ENCODE peak calls at places on chromosomes 4 and X, in seven cellular contexts. One of them, this sample, is unnamed.

GRCh38 chr4:176964116-176964691 is 171.5 kb upstream of the VEGFC start:
- DNase-seq in activated CD8-positive, alpha-beta memory T cell treated with anti-CD3 and anti-CD28 coated beads for 48 hours: no peak
- DNase-seq in HT1080: peak; percentile 34
- DNase-seq in NCI-H1092: no peak
- DNase-seq in NCI-H2081: no peak
- DNase-seq in CD4-positive, CD25-positive, alpha-beta regulatory T cell: no peak
- DNase-seq in HepG2: no peak
- DNase-seq in this sample: no peak

GRCh38 chr4:108850407-108850709 is 87.5 kb upstream of the ETNPPL start:
- DNase-seq in activated CD8-positive, alpha-beta memory T cell treated with anti-CD3 and anti-CD28 coated beads for 48 hours: no peak
- DNase-seq in HT1080: peak; percentile 9
- DNase-seq in NCI-H1092: no peak
- DNase-seq in NCI-H2081: no peak
- DNase-seq in CD4-positive, CD25-positive, alpha-beta regulatory T cell: no peak
- DNase-seq in HepG2: no peak
- DNase-seq in this sample: no peak

GRCh38 chr4:105714071-105714521 is 5.5 kb downstream of the GSTCD start:
- DNase-seq in activated CD8-positive, alpha-beta memory T cell treated with anti-CD3 and anti-CD28 coated beads for 48 hours: no peak
- DNase-seq in HT1080: no peak
- DNase-seq in NCI-H1092: no peak
- DNase-seq in NCI-H2081: no peak
- DNase-seq in CD4-positive, CD25-positive, alpha-beta regulatory T cell: no peak
- DNase-seq in HepG2: no peak
- DNase-seq in this sample: no peak

GRCh38 chr4:88702780-88703179 is 5.2 kb upstream of the NAP1L5 start:
- DNase-seq in activated CD8-positive, alpha-beta memory T cell treated with anti-CD3 and anti-CD28 coated beads for 48 hours: no peak
- DNase-seq in HT1080: no peak
- DNase-seq in NCI-H1092: no peak
- DNase-seq in NCI-H2081: no peak
- DNase-seq in CD4-positive, CD25-positive, alpha-beta regulatory T cell: no peak
- DNase-seq in HepG2: no peak
- DNase-seq in this sample: no peak

GRCh38 chr4:182655321-182655720 is 261.9 kb downstream of the DCTD start:
- DNase-seq in activated CD8-positive, alpha-beta memory T cell treated with anti-CD3 and anti-CD28 coated beads for 48 hours: no peak
- DNase-seq in HT1080: no peak
- DNase-seq in NCI-H1092: no peak
- DNase-seq in NCI-H2081: no peak
- DNase-seq in CD4-positive, CD25-positive, alpha-beta regulatory T cell: no peak
- DNase-seq in HepG2: no peak
- DNase-seq in this sample: no peak

GRCh38 chr4:77006753-77007355 is 57.3 kb downstream of the SEPTIN11 start:
- DNase-seq in activated CD8-positive, alpha-beta memory T cell treated with anti-CD3 and anti-CD28 coated beads for 48 hours: no peak
- DNase-seq in HT1080: no peak
- DNase-seq in NCI-H1092: no peak
- DNase-seq in NCI-H2081: no peak
- DNase-seq in CD4-positive, CD25-positive, alpha-beta regulatory T cell: no peak
- DNase-seq in HepG2: no peak
- DNase-seq in this sample: no peak

GRCh38 chr4:120749445-120750151 is 172.9 kb downstream of the PRDM5 start:
- DNase-seq in activated CD8-positive, alpha-beta memory T cell treated with anti-CD3 and anti-CD28 coated beads for 48 hours: no peak
- DNase-seq in HT1080: no peak
- DNase-seq in NCI-H1092: peak; percentile 23
- DNase-seq in NCI-H2081: peak; percentile 88
- DNase-seq in CD4-positive, CD25-positive, alpha-beta regulatory T cell: no peak
- DNase-seq in HepG2: no peak
- DNase-seq in this sample: peak; percentile 71

GRCh38 chr4:914531-914930 is 17.6 kb downstream of the GAK start:
- DNase-seq in activated CD8-positive, alpha-beta memory T cell treated with anti-CD3 and anti-CD28 coated beads for 48 hours: no peak
- DNase-seq in HT1080: no peak
- DNase-seq in NCI-H1092: no peak
- DNase-seq in NCI-H2081: no peak
- DNase-seq in CD4-positive, CD25-positive, alpha-beta regulatory T cell: no peak
- DNase-seq in HepG2: no peak
- DNase-seq in this sample: no peak

GRCh38 chr4:99816611-99817309 is at the start of gene DAPP1:
- DNase-seq in activated CD8-positive, alpha-beta memory T cell treated with anti-CD3 and anti-CD28 coated beads for 48 hours: peak; percentile 47
- DNase-seq in HT1080: no peak
- DNase-seq in NCI-H1092: no peak
- DNase-seq in NCI-H2081: no peak
- DNase-seq in CD4-positive, CD25-positive, alpha-beta regulatory T cell: peak; percentile 56
- DNase-seq in HepG2: no peak
- DNase-seq in this sample: no peak

GRCh38 chr4:42446823-42447222 is 49.5 kb downstream of the SHISA3 start:
- DNase-seq in activated CD8-positive, alpha-beta memory T cell treated with anti-CD3 and anti-CD28 coated beads for 48 hours: no peak
- DNase-seq in HT1080: no peak
- DNase-seq in NCI-H1092: no peak
- DNase-seq in NCI-H2081: peak; percentile 3
- DNase-seq in CD4-positive, CD25-positive, alpha-beta regulatory T cell: no peak
- DNase-seq in HepG2: no peak
- DNase-seq in this sample: no peak

GRCh38 chrX:29851971-29852605 is 363.3 kb upstream of the MAGEB2 start:
- DNase-seq in activated CD8-positive, alpha-beta memory T cell treated with anti-CD3 and anti-CD28 coated beads for 48 hours: no peak
- DNase-seq in HT1080: no peak
- DNase-seq in NCI-H1092: no peak
- DNase-seq in NCI-H2081: no peak
- DNase-seq in CD4-positive, CD25-positive, alpha-beta regulatory T cell: no peak
- DNase-seq in HepG2: no peak
- DNase-seq in this sample: no peak

GRCh38 chr4:102610007-102610406 is 108.8 kb downstream of the NFKB1 start:
- DNase-seq in activated CD8-positive, alpha-beta memory T cell treated with anti-CD3 and anti-CD28 coated beads for 48 hours: no peak
- DNase-seq in HT1080: no peak
- DNase-seq in NCI-H1092: no peak
- DNase-seq in NCI-H2081: no peak
- DNase-seq in CD4-positive, CD25-positive, alpha-beta regulatory T cell: no peak
- DNase-seq in HepG2: no peak
- DNase-seq in this sample: no peak

GRCh38 chr4:120843840-120844527 is 78.5 kb downstream of the PRDM5 start:
- DNase-seq in activated CD8-positive, alpha-beta memory T cell treated with anti-CD3 and anti-CD28 coated beads for 48 hours: no peak
- DNase-seq in HT1080: no peak
- DNase-seq in NCI-H1092: no peak
- DNase-seq in NCI-H2081: no peak
- DNase-seq in CD4-positive, CD25-positive, alpha-beta regulatory T cell: no peak
- DNase-seq in HepG2: no peak
- DNase-seq in this sample: peak; percentile 20

GRCh38 chr4:122224348-122224747 is 72.2 kb downstream of the BLTP1 start:
- DNase-seq in activated CD8-positive, alpha-beta memory T cell treated with anti-CD3 and anti-CD28 coated beads for 48 hours: no peak
- DNase-seq in HT1080: peak; percentile 22
- DNase-seq in NCI-H1092: no peak
- DNase-seq in NCI-H2081: no peak
- DNase-seq in CD4-positive, CD25-positive, alpha-beta regulatory T cell: no peak
- DNase-seq in HepG2: no peak
- DNase-seq in this sample: no peak

GRCh38 chr4:141132689-141133145 is 552 bp downstream of the RNF150 start:
- DNase-seq in activated CD8-positive, alpha-beta memory T cell treated with anti-CD3 and anti-CD28 coated beads for 48 hours: no peak
- DNase-seq in HT1080: no peak
- DNase-seq in NCI-H1092: peak; percentile 9
- DNase-seq in NCI-H2081: peak; percentile 22
- DNase-seq in CD4-positive, CD25-positive, alpha-beta regulatory T cell: no peak
- DNase-seq in HepG2: no peak
- DNase-seq in this sample: peak; percentile 17

GRCh38 chrX:47200385-47201150 is 6.9 kb downstream of the UBA1 start:
- DNase-seq in activated CD8-positive, alpha-beta memory T cell treated with anti-CD3 and anti-CD28 coated beads for 48 hours: no peak
- DNase-seq in HT1080: peak; percentile 27
- DNase-seq in NCI-H1092: no peak
- DNase-seq in NCI-H2081: no peak
- DNase-seq in CD4-positive, CD25-positive, alpha-beta regulatory T cell: no peak
- DNase-seq in HepG2: peak; percentile 42
- DNase-seq in this sample: no peak

GRCh38 chr4:164056426-164057142 is 562.1 kb downstream of the TMA16 start:
- DNase-seq in activated CD8-positive, alpha-beta memory T cell treated with anti-CD3 and anti-CD28 coated beads for 48 hours: no peak
- DNase-seq in HT1080: peak; percentile 6
- DNase-seq in NCI-H1092: no peak
- DNase-seq in NCI-H2081: no peak
- DNase-seq in CD4-positive, CD25-positive, alpha-beta regulatory T cell: no peak
- DNase-seq in HepG2: no peak
- DNase-seq in this sample: no peak

GRCh38 chr4:185119927-185120630 is 23.0 kb upstream of the SLC25A4 start:
- DNase-seq in activated CD8-positive, alpha-beta memory T cell treated with anti-CD3 and anti-CD28 coated beads for 48 hours: no peak
- DNase-seq in HT1080: peak; percentile 24
- DNase-seq in NCI-H1092: no peak
- DNase-seq in NCI-H2081: no peak
- DNase-seq in CD4-positive, CD25-positive, alpha-beta regulatory T cell: no peak
- DNase-seq in HepG2: no peak
- DNase-seq in this sample: no peak

GRCh38 chrX:141278306-141278705 is 36.0 kb upstream of the SPANXC start:
- DNase-seq in activated CD8-positive, alpha-beta memory T cell treated with anti-CD3 and anti-CD28 coated beads for 48 hours: no peak
- DNase-seq in HT1080: peak; percentile 19
- DNase-seq in NCI-H1092: no peak
- DNase-seq in NCI-H2081: no peak
- DNase-seq in CD4-positive, CD25-positive, alpha-beta regulatory T cell: no peak
- DNase-seq in HepG2: peak; percentile 0
- DNase-seq in this sample: no peak

GRCh38 chr4:26206981-26207380 is 113.8 kb upstream of the RBPJ start:
- DNase-seq in activated CD8-positive, alpha-beta memory T cell treated with anti-CD3 and anti-CD28 coated beads for 48 hours: no peak
- DNase-seq in HT1080: no peak
- DNase-seq in NCI-H1092: peak; percentile 77
- DNase-seq in NCI-H2081: no peak
- DNase-seq in CD4-positive, CD25-positive, alpha-beta regulatory T cell: no peak
- DNase-seq in HepG2: no peak
- DNase-seq in this sample: no peak

GRCh38 chr4:65392488-65392887 is 277.8 kb downstream of the EPHA5 start:
- DNase-seq in activated CD8-positive, alpha-beta memory T cell treated with anti-CD3 and anti-CD28 coated beads for 48 hours: no peak
- DNase-seq in HT1080: no peak
- DNase-seq in NCI-H1092: no peak
- DNase-seq in NCI-H2081: no peak
- DNase-seq in CD4-positive, CD25-positive, alpha-beta regulatory T cell: no peak
- DNase-seq in HepG2: no peak
- DNase-seq in this sample: no peak

GRCh38 chr4:182074139-182074538 is 169.1 kb upstream of the TENM3 start:
- DNase-seq in activated CD8-positive, alpha-beta memory T cell treated with anti-CD3 and anti-CD28 coated beads for 48 hours: no peak
- DNase-seq in HT1080: no peak
- DNase-seq in NCI-H1092: no peak
- DNase-seq in NCI-H2081: no peak
- DNase-seq in CD4-positive, CD25-positive, alpha-beta regulatory T cell: no peak
- DNase-seq in HepG2: no peak
- DNase-seq in this sample: no peak

GRCh38 chrX:38018734-38019410 is 12.5 kb downstream of the SYTL5 start:
- DNase-seq in activated CD8-positive, alpha-beta memory T cell treated with anti-CD3 and anti-CD28 coated beads for 48 hours: no peak
- DNase-seq in HT1080: no peak
- DNase-seq in NCI-H1092: no peak
- DNase-seq in NCI-H2081: no peak
- DNase-seq in CD4-positive, CD25-positive, alpha-beta regulatory T cell: no peak
- DNase-seq in HepG2: peak; percentile 58
- DNase-seq in this sample: no peak

GRCh38 chr4:188778880-188779279 is 639.6 kb downstream of the TRIML1 start:
- DNase-seq in activated CD8-positive, alpha-beta memory T cell treated with anti-CD3 and anti-CD28 coated beads for 48 hours: no peak
- DNase-seq in HT1080: no peak
- DNase-seq in NCI-H1092: no peak
- DNase-seq in NCI-H2081: no peak
- DNase-seq in CD4-positive, CD25-positive, alpha-beta regulatory T cell: no peak
- DNase-seq in HepG2: no peak
- DNase-seq in this sample: no peak

GRCh38 chr4:26088433-26088928 is 174.5 kb downstream of the SMIM20 start:
- DNase-seq in activated CD8-positive, alpha-beta memory T cell treated with anti-CD3 and anti-CD28 coated beads for 48 hours: no peak
- DNase-seq in HT1080: peak; percentile 90
- DNase-seq in NCI-H1092: no peak
- DNase-seq in NCI-H2081: no peak
- DNase-seq in CD4-positive, CD25-positive, alpha-beta regulatory T cell: no peak
- DNase-seq in HepG2: no peak
- DNase-seq in this sample: no peak